ENCODE peak calls at places on chromosomes 3 and 15, in seven cellular contexts. E is CD4-positive, alpha-beta T cell; Q is Kasumi-1; A is iPS-NIHi11; S is RPMI8226; U is stimulated activated CD4-positive, alpha-beta T cell treated with anti-CD3 and anti-CD28 coated beads, Interleukin-1b, Interleukin-23, amount 100 ng/mL, for 1 hour; H is coronary artery. P is an unnamed sample.

GRCh38 chr15:69021895-69022294 is 7.4 kb downstream of the NOX5 start:
- DNase-seq in E (no peak), Q (no peak), A (no peak), S (no peak), U (no peak), H (no peak), P (peak)

GRCh38 chr3:101362408-101362807 is 42.0 kb upstream of the IMPG2 start:
- DNase-seq in E (no peak), Q (no peak), A (no peak), S (no peak), U (no peak), H (no peak), P (no peak)

GRCh38 chr3:2623463-2623862 is 486.7 kb downstream of the IL5RA start:
- DNase-seq in E (no peak), Q (no peak), A (no peak), S (no peak), U (no peak), H (no peak), P (no peak)

GRCh38 chr15:82851331-82851850 is 42.0 kb downstream of the WHAMM start:
- DNase-seq in E (no peak), Q (no peak), A (no peak), S (no peak), U (no peak), H (no peak), P (peak)

GRCh38 chr3:9296241-9296640 is 46.8 kb upstream of the SRGAP3 start:
- DNase-seq in E (no peak), Q (no peak), A (no peak), S (no peak), U (no peak), H (no peak), P (no peak)

GRCh38 chr15:76058714-76059319 is 968 bp upstream of the TMEM266 start:
- DNase-seq in E (no peak), Q (peak), A (no peak), S (peak), U (no peak), H (no peak), P (no peak)

GRCh38 chr3:9955067-9955502 is 2.9 kb upstream of the PRRT3 start:
- DNase-seq in E (no peak), Q (no peak), A (peak), S (no peak), U (no peak), H (no peak), P (no peak)

GRCh38 chr15:40047413-40048154 is 8.6 kb upstream of the SRP14 start:
- DNase-seq in E (no peak), Q (peak), A (no peak), S (peak), U (no peak), H (peak), P (peak)

GRCh38 chr3:43106293-43106628 is 382 bp upstream of the POMGNT2 start:
- DNase-seq in E (no peak), Q (no peak), A (no peak), S (no peak), U (no peak), H (no peak), P (no peak)

GRCh38 chr15:67413770-67414429 is 107.0 kb upstream of the C15orf61 start:
- DNase-seq in E (no peak), Q (peak), A (no peak), S (no peak), U (no peak), H (no peak), P (no peak)

GRCh38 chr3:22386107-22386506 is 635.1 kb upstream of the ZNF385D start:
- DNase-seq in E (no peak), Q (no peak), A (no peak), S (no peak), U (no peak), H (no peak), P (no peak)

P was measured in esophagus muscularis mucosa.